ENCODE peak calls at places on chromosomes 2 and 18, in ten cellular contexts. C, G, N, K, S, P, V, Y, A and H are unnamed samples.

GRCh38 chr18:48947583-48947982 is 3.2 kb downstream of the SMAD7 start:
- DNase-seq in N (peak; percentile 37), A (no peak), V (peak; percentile 55), K (no peak), G (no peak), Y (no peak), S (no peak), P (no peak), C (peak; percentile 81), H (no peak)

GRCh38 chr2:140929866-140930265 is 1201.0 kb downstream of the LRP1B start:
- DNase-seq in V (no peak), G (peak; percentile 23), P (no peak), N (no peak), Y (no peak), C (no peak), K (no peak), S (no peak), A (no peak), H (no peak)

GRCh38 chr18:8943900-8944870 is 158.3 kb upstream of the NDUFV2 start:
- DNase-seq in Y (no peak), S (no peak), K (no peak), A (no peak), V (no peak), N (no peak), P (peak; percentile 94), G (peak; percentile 89), C (no peak), H (no peak)

GRCh38 chr2:54763636-54764291 is 40.3 kb downstream of the EML6 start:
- DNase-seq in K (no peak), S (no peak), P (no peak), V (no peak), G (no peak), A (peak; percentile 47), N (no peak), Y (no peak), C (no peak), H (no peak)

GRCh38 chr2:43950383-43951008 is 45.3 kb downstream of the LRPPRC start:
- DNase-seq in V (no peak), K (no peak), P (peak; percentile 51), Y (no peak), A (peak; percentile 17), S (peak; percentile 6), C (no peak), N (peak; percentile 26), G (peak; percentile 69), H (peak; percentile 2)

GRCh38 chr2:219569635-219570034 is 1.7 kb downstream of the OBSL1 start:
- DNase-seq in N (no peak), S (no peak), V (no peak), K (no peak), Y (no peak), C (no peak), G (no peak), A (no peak), P (no peak), H (no peak)

GRCh38 chr2:3073721-3074120 is 303.9 kb downstream of the EIPR1 start:
- DNase-seq in P (no peak), N (no peak), G (no peak), K (no peak), A (peak; percentile 22), C (no peak), V (no peak), Y (no peak), S (no peak), H (no peak)

GRCh38 chr2:36780231-36780808 is 83.8 kb downstream of the VIT start:
- DNase-seq in C (no peak), G (peak; percentile 86), Y (no peak), V (no peak), K (no peak), N (no peak), P (peak; percentile 66), A (peak; percentile 61), S (peak; percentile 44), H (peak; percentile 41)

GRCh38 chr2:19313553-19313952 is 44.9 kb downstream of the OSR1 start:
- DNase-seq in K (no peak), N (no peak), A (no peak), G (no peak), S (no peak), C (no peak), V (no peak), P (no peak), Y (no peak), H (no peak)

DNA sequence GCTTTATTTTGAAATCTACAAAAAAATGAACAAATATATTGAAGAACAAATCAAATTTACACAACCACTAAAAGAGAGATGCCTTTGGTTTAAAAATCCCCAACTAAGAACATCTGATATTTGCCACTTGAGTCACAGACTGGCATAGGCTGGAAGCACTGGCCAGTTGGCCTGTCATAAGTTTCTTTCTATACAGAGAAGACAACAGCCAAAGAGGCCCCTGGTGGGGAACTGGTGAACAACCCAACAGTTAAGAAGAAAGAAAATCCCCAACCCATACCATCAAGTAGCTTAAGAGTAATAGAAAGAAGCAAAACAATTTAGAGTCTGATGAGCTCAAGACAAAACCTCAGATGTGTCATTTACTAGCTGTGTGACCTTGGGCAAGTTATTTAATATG is 45.5 kb downstream of the OSR1 start:
- DNase-seq in N (no peak), K (no peak), G (peak; percentile 61), P (peak; percentile 56), V (no peak), S (peak; percentile 22), A (peak; percentile 33), Y (no peak), C (no peak), H (no peak)
- TF ChIP-seq CTCF in N (peak; percentile 21), K (peak; percentile 27), G (peak; percentile 64), P (peak; percentile 41), V (peak; percentile 46), S (peak; percentile 50), A (peak; percentile 42), Y (peak; percentile 51), C (peak; percentile 15), H (peak; percentile 9)

GRCh38 chr2:203534486-203535077 is 519 bp downstream of the RAPH1 start:
- DNase-seq in C (peak; percentile 67), K (no peak), N (no peak), V (peak; percentile 50), A (no peak), G (peak; percentile 12), P (no peak), S (no peak), Y (no peak), H (no peak)

GRCh38 chr2:203535078-203535783 is at the start of gene RAPH1:
- DNase-seq in Y (peak; percentile 86), K (peak; percentile 93), N (peak; percentile 92), S (peak; percentile 59), C (peak; percentile 90), A (peak; percentile 95), V (peak; percentile 91), P (peak; percentile 82), G (peak; percentile 89), H (peak; percentile 33)

GRCh38 chr2:203535784-203536590 is 886 bp upstream of the RAPH1 start:
- DNase-seq in Y (no peak), G (peak; percentile 2), P (peak; percentile 35), K (no peak), N (no peak), S (no peak), C (no peak), A (no peak), V (no peak), H (no peak)

GRCh38 chr2:203533696-203534471 is 1.2 kb downstream of the RAPH1 start:
- DNase-seq in N (no peak), G (peak; percentile 50), C (no peak), S (no peak), P (peak; percentile 78), V (no peak), A (peak; percentile 12), K (no peak), Y (no peak), H (no peak)

GRCh38 chr2:203532957-203533695 is 2.0 kb downstream of the RAPH1 start:
- DNase-seq in K (no peak), G (peak; percentile 19), S (no peak), Y (no peak), C (no peak), A (peak; percentile 52), V (no peak), P (peak; percentile 36), N (no peak), H (no peak)
- H3K4me3 ChIP-seq in K (peak overlapping the region; percentile 89), G (peak overlapping the region; percentile 93), S (peak overlapping the region; percentile 79), Y (peak overlapping the region; percentile 99), C (peak overlapping the region; percentile 76), A (peak overlapping the region; percentile 94), V (peak overlapping the region; percentile 94), P (peak overlapping the region; percentile 58), N (peak overlapping the region; percentile 90), H (no peak overlapping the region)

DNA sequence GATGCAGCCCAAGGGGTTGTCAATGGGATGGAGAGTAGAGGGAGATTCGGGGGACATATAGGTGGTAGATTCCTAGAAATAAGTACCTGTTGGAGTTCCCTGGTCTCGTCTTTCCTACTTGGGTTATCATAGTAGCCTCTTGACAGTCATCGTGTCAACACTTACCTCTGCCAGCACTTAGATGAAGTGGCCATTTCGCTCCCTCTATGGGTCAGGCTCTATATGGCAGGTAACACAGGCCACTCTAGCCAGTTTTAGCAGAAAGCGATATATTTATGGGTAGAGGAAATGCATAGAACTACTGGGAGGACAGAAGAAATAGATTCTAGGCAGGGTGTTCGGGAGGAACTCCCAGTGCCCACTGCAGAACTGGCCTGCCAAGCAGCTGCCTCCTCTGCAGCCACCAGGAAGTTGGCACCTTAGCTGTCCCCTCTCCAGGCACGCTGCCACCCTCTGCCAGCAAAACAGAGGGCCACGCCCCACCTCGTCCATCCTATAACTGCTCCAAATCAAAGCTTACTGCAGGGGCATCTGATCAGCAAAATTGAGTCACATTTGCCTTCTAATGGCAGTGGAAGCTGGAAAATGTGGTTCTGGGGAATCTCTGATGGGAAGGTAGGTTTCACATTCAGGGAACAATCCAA is 181.3 kb downstream of the INSIG2 start:
- DNase-seq in K (peak; percentile 47), C (no peak), S (no peak), A (peak; percentile 31), V (no peak), P (no peak), Y (no peak), G (peak; percentile 60), N (no peak), H (peak; percentile 14)
- TF ChIP-seq CTCF in K (peak; percentile 31), C (no peak), S (peak; percentile 28), A (peak; percentile 50), V (no peak), P (no peak), Y (no peak), G (peak; percentile 78), N (no peak), H (peak; percentile 43)

GRCh38 chr18:55317832-55318231 is 270.2 kb downstream of the TCF4 start:
- DNase-seq in N (no peak), S (no peak), C (no peak), P (no peak), Y (no peak), A (no peak), V (no peak), K (no peak), G (no peak), H (no peak)

GRCh38 chr18:55320399-55321255 is 267.4 kb downstream of the TCF4 start:
- DNase-seq in G (no peak), N (no peak), A (no peak), C (no peak), K (no peak), S (no peak), Y (no peak), V (no peak), P (peak; percentile 48), H (no peak)

GRCh38 chr18:55321268-55322175 is 266.5 kb downstream of the TCF4 start:
- DNase-seq in A (peak; percentile 91), K (peak; percentile 91), S (peak; percentile 83), V (peak; percentile 95), C (peak; percentile 94), G (peak; percentile 80), N (peak; percentile 90), P (peak; percentile 89), Y (peak; percentile 91), H (peak; percentile 15)

GRCh38 chr18:55318864-55319516 is 269.0 kb downstream of the TCF4 start:
- DNase-seq in S (no peak), P (peak; percentile 82), C (no peak), Y (no peak), A (no peak), N (no peak), V (no peak), G (no peak), K (no peak), H (no peak)

GRCh38 chr18:55319517-55319905 is 268.5 kb downstream of the TCF4 start:
- DNase-seq in G (no peak), V (no peak), P (peak; percentile 62), K (no peak), N (no peak), S (no peak), Y (no peak), C (no peak), A (no peak), H (no peak)
- H3K4me3 ChIP-seq in G (no peak overlapping the region), V (peak overlapping the region; percentile 76), P (no peak overlapping the region), K (peak overlapping the region; percentile 55), N (peak overlapping the region; percentile 95), S (peak overlapping the region; percentile 54), Y (peak overlapping the region; percentile 57), C (peak overlapping the region; percentile 69), A (no peak overlapping the region), H (no peak overlapping the region)